ENCODE peak calls at places on chromosomes 16 and 17, in ten cellular contexts. S, Q, D, R, Y, N, W, F, A and L are unnamed samples.

GRCh38 chr17:75153854-75154194 is 488 bp downstream of the JPT1 start:
- DNase-seq in F (peak), Q (peak), N (no peak), W (no peak), S (peak), Y (no peak), R (no peak), A (no peak), D (no peak), L (no peak)

GRCh38 chr17:78383725-78384471 is 5.4 kb downstream of the PGS1 start:
- DNase-seq in W (no peak), A (peak), S (peak), F (peak), N (no peak), D (peak), R (peak), Y (no peak), Q (peak), L (no peak)

GRCh38 chr16:31216116-31216469 is 842 bp downstream of the PYDC1 start:
- DNase-seq in A (no peak), D (no peak), Y (no peak), F (no peak), R (no peak), S (no peak), Q (no peak), N (no peak), W (no peak), L (no peak)

GRCh38 chr16:24883714-24884151 is 38.0 kb downstream of the SLC5A11 start:
- DNase-seq in N (no peak), Y (no peak), A (no peak), R (no peak), F (peak), W (no peak), D (no peak), S (no peak), Q (no peak), L (no peak)

GRCh38 chr16:77450790-77451487 is 16.1 kb upstream of the ADAMTS18 start:
- DNase-seq in A (no peak), Q (no peak), D (no peak), S (no peak), R (no peak), Y (no peak), F (no peak), N (no peak), W (no peak), L (no peak)

GRCh38 chr16:69386596-69386995 is 789 bp upstream of the TERF2 start:
- DNase-seq in Q (peak), Y (no peak), D (no peak), F (peak), W (no peak), R (no peak), S (no peak), N (no peak), A (no peak), L (no peak)

GRCh38 chr17:82938486-82939212 is 98.8 kb upstream of the ZNF750 start:
- DNase-seq in A (no peak), S (no peak), Q (peak), N (no peak), D (no peak), F (no peak), Y (no peak), W (peak), R (no peak), L (no peak)

GRCh38 chr16:18839555-18839954 is 38.2 kb upstream of the ARL6IP1 start:
- DNase-seq in W (no peak), R (no peak), A (no peak), D (no peak), F (no peak), N (no peak), Q (no peak), S (no peak), Y (no peak), L (no peak)

GRCh38 chr17:38735161-38735997 is 5.2 kb downstream of the CISD3 start:
- DNase-seq in Y (no peak), F (peak), N (peak), Q (peak), D (no peak), R (no peak), W (peak), S (no peak), A (peak), L (no peak)

GRCh38 chr16:1379054-1379862 is 27.5 kb downstream of the GNPTG start:
- DNase-seq in Y (no peak), D (peak), F (peak), Q (peak), S (peak), R (peak), A (peak), W (peak), N (peak), L (peak)

GRCh38 chr17:78526231-78527025 is 50.8 kb downstream of the DNAH17 start:
- DNase-seq in F (peak), Y (no peak), D (no peak), W (no peak), A (no peak), N (no peak), S (no peak), R (no peak), Q (no peak), L (no peak)

GRCh38 chr16:48862087-48862532 is 252.1 kb upstream of the N4BP1 start:
- DNase-seq in Q (peak), D (no peak), Y (no peak), N (no peak), R (peak), A (no peak), F (peak), W (peak), S (no peak), L (no peak)

GRCh38 chr17:51371732-51372151 is 111.4 kb downstream of the UTP18 start:
- DNase-seq in A (no peak), N (peak), F (peak), R (no peak), D (peak), Q (peak), S (peak), Y (no peak), W (peak), L (no peak)

GRCh38 chr16:83095926-83096692 is 469.3 kb downstream of the CDH13 start:
- DNase-seq in S (no peak), D (no peak), A (no peak), W (no peak), Q (peak), N (no peak), R (no peak), Y (no peak), F (no peak), L (no peak)

GRCh38 chr16:2926660-2927646 is 15.2 kb downstream of the FLYWCH1 start:
- DNase-seq in Q (peak), S (peak), N (peak), A (peak), F (peak), W (peak), D (peak), Y (peak), R (peak), L (peak)

GRCh38 chr17:43832976-43833829 is at the start of gene MPP3:
- DNase-seq in R (no peak), A (peak), W (peak), Q (peak), S (peak), F (peak), D (peak), Y (no peak), N (peak), L (peak)

GRCh38 chr17:37493249-37494027 is 3.7 kb downstream of the DUSP14 start:
- DNase-seq in S (no peak), W (no peak), R (peak), D (no peak), Q (peak), A (no peak), Y (no peak), F (no peak), N (no peak), L (no peak)

GRCh38 chr16:72291531-72291981 is 119.6 kb upstream of the PMFBP1 start:
- DNase-seq in Q (peak), R (peak), W (no peak), Y (no peak), N (no peak), S (no peak), D (peak), F (no peak), A (no peak), L (no peak)

GRCh38 chr16:15704545-15704987 is 54.5 kb downstream of the NDE1 start:
- DNase-seq in F (peak), A (peak), D (peak), W (peak), S (peak), Q (peak), Y (no peak), R (peak), N (peak), L (no peak)

GRCh38 chr16:21645261-21645721 is 7.1 kb downstream of the IGSF6 start:
- DNase-seq in Q (peak), S (no peak), R (no peak), F (peak), W (no peak), A (peak), D (peak), Y (no peak), N (peak), L (peak)

GRCh38 chr17:45310380-45311324 is 6.2 kb downstream of the MAP3K14 start:
- DNase-seq in N (no peak), A (no peak), Q (no peak), W (no peak), Y (no peak), S (no peak), D (peak), F (no peak), R (no peak), L (no peak)

GRCh38 chr16:82043680-82044584 is 8.9 kb downstream of the HSD17B2 start:
- DNase-seq in N (no peak), S (no peak), A (no peak), F (no peak), D (no peak), R (peak), Y (no peak), W (no peak), Q (peak), L (no peak)